ENCODE peak calls at places on chromosomes 4 and X, in six cellular contexts. K, L, O, J, V and F are unnamed samples.

GRCh38 chr4:7630559-7631287 is 196.0 kb upstream of the PSAPL1 start:
- DNase-seq in K (no peak), L (peak; percentile 53), O (peak; percentile 91), J (no peak), V (peak; percentile 93), F (peak; percentile 47)

GRCh38 chr4:184617611-184618196 is 31.5 kb downstream of the CASP3 start:
- DNase-seq in K (peak; percentile 20), L (no peak), O (no peak), J (no peak), V (no peak), F (no peak)

GRCh38 chr4:143076723-143077122 is 108.0 kb upstream of the USP38 start:
- DNase-seq in K (peak; percentile 54), L (no peak), O (no peak), J (no peak), V (no peak), F (no peak)

GRCh38 chr4:94566420-94566819 is 114.7 kb downstream of the PDLIM5 start:
- DNase-seq in K (no peak), L (no peak), O (no peak), J (no peak), V (no peak), F (no peak)

GRCh38 chr4:112381996-112382692 is 85.0 kb downstream of the ALPK1 start:
- DNase-seq in K (no peak), L (no peak), O (no peak), J (no peak), V (no peak), F (no peak)

GRCh38 chr4:8315343-8316250 is 46.0 kb downstream of the HTRA3 start:
- DNase-seq in K (no peak), L (no peak), O (peak; percentile 71), J (no peak), V (peak; percentile 81), F (peak; percentile 44)

GRCh38 chrX:15269618-15270521 is at the start of gene ASB9:
- DNase-seq in K (peak; percentile 60), L (peak; percentile 15), O (peak; percentile 44), J (no peak), V (peak; percentile 19), F (no peak)

GRCh38 chr4:6594826-6595355 is 19.9 kb downstream of the MAN2B2 start:
- DNase-seq in K (no peak), L (no peak), O (no peak), J (no peak), V (no peak), F (no peak)

GRCh38 chr4:188722911-188723310 is 583.7 kb downstream of the TRIML1 start:
- DNase-seq in K (no peak), L (no peak), O (no peak), J (no peak), V (no peak), F (no peak)

GRCh38 chr4:101018836-101019235 is 328.5 kb downstream of the PPP3CA start:
- DNase-seq in K (no peak), L (no peak), O (no peak), J (no peak), V (no peak), F (no peak)

GRCh38 chr4:76654796-76655195 is 219.8 kb downstream of the SHROOM3 start:
- DNase-seq in K (no peak), L (no peak), O (no peak), J (no peak), V (peak; percentile 67), F (no peak)

GRCh38 chr4:164731827-164732474 is 22.0 kb upstream of the SMIM31 start:
- DNase-seq in K (peak; percentile 35), L (peak; percentile 25), O (peak; percentile 49), J (peak; percentile 48), V (peak; percentile 23), F (no peak)

GRCh38 chrX:3567681-3568080 is 145.8 kb downstream of the PRKX start:
- DNase-seq in K (no peak), L (no peak), O (no peak), J (no peak), V (peak; percentile 34), F (no peak)

GRCh38 chrX:3549442-3549875 is 164.0 kb downstream of the PRKX start:
- DNase-seq in K (no peak), L (no peak), O (peak; percentile 24), J (no peak), V (no peak), F (no peak)

GRCh38 chr4:8215001-8215427 is 15.9 kb downstream of the SH3TC1 start:
- DNase-seq in K (no peak), L (no peak), O (no peak), J (no peak), V (peak; percentile 73), F (peak; percentile 48)

GRCh38 chr4:78880874-78881492 is 58.3 kb downstream of the PAQR3 start:
- DNase-seq in K (no peak), L (no peak), O (no peak), J (no peak), V (no peak), F (no peak)

GRCh38 chr4:184263461-184263860 is 45.8 kb upstream of the ENPP6 start:
- DNase-seq in K (no peak), L (no peak), O (no peak), J (no peak), V (no peak), F (no peak)

GRCh38 chrX:76148753-76149152 is 24.1 kb upstream of the PBDC1 start:
- DNase-seq in K (peak; percentile 47), L (no peak), O (peak; percentile 6), J (peak; percentile 45), V (peak; percentile 39), F (no peak)

GRCh38 chr4:8707045-8707781 is 114.6 kb downstream of the CPZ start:
- DNase-seq in K (no peak), L (no peak), O (no peak), J (no peak), V (no peak), F (no peak)

GRCh38 chr4:39698424-39699009 is 581 bp downstream of the UBE2K start:
- DNase-seq in K (peak; percentile 68), L (no peak), O (no peak), J (peak; percentile 50), V (peak; percentile 42), F (no peak)

GRCh38 chr4:41203169-41203568 is 11.2 kb downstream of the APBB2 start:
- DNase-seq in K (no peak), L (no peak), O (no peak), J (no peak), V (peak; percentile 62), F (no peak)

DNA sequence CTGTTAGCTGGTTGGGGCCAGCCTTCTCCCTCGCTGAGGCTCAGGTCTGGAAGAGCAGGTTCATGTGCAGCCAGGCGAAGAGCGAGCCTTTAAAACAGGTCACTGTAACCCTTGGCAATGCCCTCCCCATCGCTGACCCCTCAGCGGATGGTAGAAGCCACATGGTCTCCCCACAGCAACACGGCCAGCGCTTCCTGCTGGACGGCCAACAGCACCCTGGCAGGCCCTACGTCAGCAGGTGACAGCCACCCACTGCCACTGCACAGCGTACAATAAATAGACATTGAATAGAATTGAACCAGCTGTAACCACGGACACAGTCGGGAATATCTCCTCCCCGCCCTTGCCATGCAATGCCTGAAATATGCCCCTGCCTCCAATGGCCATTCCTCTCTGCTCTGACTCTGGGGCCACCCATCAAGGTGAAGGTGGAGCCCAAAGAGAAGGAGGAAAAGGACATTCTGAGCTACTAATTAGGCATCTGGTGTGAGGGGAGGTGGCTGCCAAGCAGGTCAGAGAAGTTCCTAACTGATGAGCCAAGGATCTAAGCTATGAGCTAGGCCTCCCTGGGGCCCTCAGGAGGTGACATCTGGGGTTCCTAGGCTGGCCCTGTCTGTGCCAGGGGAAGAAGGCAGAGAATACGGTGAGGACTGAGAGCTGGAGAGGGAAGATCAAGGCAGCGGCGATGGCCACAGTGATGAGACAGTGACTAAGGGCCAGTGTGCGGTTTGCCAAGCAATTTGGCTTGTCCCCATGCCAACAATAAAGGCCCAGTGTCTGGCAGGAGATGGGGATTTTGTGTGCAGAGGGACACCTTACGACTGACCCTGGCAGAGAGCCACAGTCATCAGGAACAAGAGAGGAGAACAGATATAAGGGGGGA is 202.3 kb downstream of the BCOR start:
- DNase-seq in K (peak; percentile 27), L (no peak), O (no peak), J (no peak), V (no peak), F (no peak)
- H3K4me3 ChIP-seq in K (no peak overlapping the region), L (no peak overlapping the region), O (no peak overlapping the region), J (no peak overlapping the region), V (no peak overlapping the region), F (no peak overlapping the region)

GRCh38 chr4:55407119-55407518 is 11.4 kb downstream of the TMEM165 start:
- DNase-seq in K (no peak), L (no peak), O (no peak), J (no peak), V (peak; percentile 47), F (no peak)

GRCh38 chr4:55407764-55408163 is 12.0 kb downstream of the TMEM165 start:
- DNase-seq in K (no peak), L (no peak), O (no peak), J (no peak), V (no peak), F (no peak)

GRCh38 chr4:55410431-55410830 is 14.7 kb downstream of the TMEM165 start:
- DNase-seq in K (no peak), L (no peak), O (no peak), J (no peak), V (no peak), F (no peak)

GRCh38 chr4:55411621-55412020 is 15.9 kb downstream of the TMEM165 start:
- DNase-seq in K (no peak), L (no peak), O (no peak), J (no peak), V (peak; percentile 55), F (no peak)

GRCh38 chr4:55409468-55410171 is 13.9 kb downstream of the TMEM165 start:
- DNase-seq in K (no peak), L (no peak), O (peak; percentile 74), J (no peak), V (no peak), F (no peak)
- TF ChIP-seq CTCF in K (no peak), L (peak; percentile 37), O (peak; percentile 63), J (no peak), V (peak; percentile 34), F (peak; percentile 46)

DNA sequence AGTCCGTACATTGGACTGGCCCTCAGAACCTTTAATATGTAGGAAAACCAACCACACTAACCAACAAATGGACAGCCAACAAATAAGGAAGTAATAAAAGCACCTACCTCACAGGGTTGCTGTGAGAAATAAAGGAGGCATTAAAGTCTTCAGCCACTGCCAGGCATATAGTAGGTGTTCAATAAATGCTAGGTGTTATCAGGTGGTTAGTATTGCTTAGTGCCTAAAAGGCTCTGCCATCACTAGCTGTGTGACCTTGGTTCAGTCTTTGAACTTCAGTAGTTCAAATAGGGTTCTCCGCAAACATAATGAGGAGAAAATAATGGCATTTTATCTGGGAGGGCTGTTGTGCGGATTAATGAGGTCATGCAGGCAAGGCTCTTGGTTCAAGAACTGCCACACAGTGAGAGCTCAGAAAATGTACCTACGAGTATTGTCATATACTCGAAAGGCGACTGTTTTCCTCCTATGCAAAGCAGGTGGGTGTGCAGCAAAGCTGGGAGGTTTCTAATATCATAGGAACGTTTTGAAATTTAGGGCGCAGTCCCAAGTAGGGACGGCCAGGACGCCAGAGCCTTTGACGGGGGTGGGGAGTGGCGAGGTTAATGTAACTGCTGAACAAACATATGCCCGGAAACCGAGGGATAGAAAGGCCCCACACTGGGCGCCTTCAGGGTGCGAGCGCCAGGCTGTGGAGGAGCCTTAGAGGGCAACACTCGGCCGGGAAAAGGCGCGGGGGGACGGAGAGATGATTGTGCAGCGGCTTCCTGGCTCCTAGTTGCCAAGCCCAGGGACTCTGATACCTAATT is 7.0 kb upstream of the GSX2 start:
- DNase-seq in K (no peak), L (no peak), O (no peak), J (no peak), V (no peak), F (no peak)
- H3K27me3 ChIP-seq in K (peaks cover 63% of the 10 kb centered on the region), L (no peaks in the 10 kb centered on the region), O (peaks cover 39% of the 10 kb centered on the region), J (peaks cover 26% of the 10 kb centered on the region), V (peaks cover 6% of the 10 kb centered on the region), F (peaks cover 8% of the 10 kb centered on the region)

GRCh38 chrX:77900688-77901087 is 1.4 kb downstream of the COX7B start:
- DNase-seq in K (no peak), L (no peak), O (no peak), J (no peak), V (no peak), F (no peak)
- H3K4me3 ChIP-seq in K (peak overlapping the region; percentile 48), L (peak overlapping the region; percentile 98), O (peak overlapping the region; percentile 71), J (peak overlapping the region; percentile 64), V (peak overlapping the region; percentile 59), F (peak overlapping the region; percentile 66)